ENCODE peak calls at places on chromosomes 2 and 18, in four cellular contexts. One of them, this sample, is unnamed.

GRCh38 chr18:73733376-73733775 is 414.3 kb downstream of the FBXO15 start:
- DNase-seq in HCT116: no peak
- DNase-seq in RWPE1: no peak
- DNase-seq in esophagus squamous epithelium: no peak
- DNase-seq in this sample: no peak

GRCh38 chr18:25350561-25351201 is 1.3 kb downstream of the ZNF521 start:
- DNase-seq in HCT116: no peak
- DNase-seq in RWPE1: no peak
- DNase-seq in esophagus squamous epithelium: no peak
- DNase-seq in this sample: peak

GRCh38 chr2:20635096-20635475 is 15.8 kb downstream of the HS1BP3 start:
- DNase-seq in HCT116: no peak
- DNase-seq in RWPE1: no peak
- DNase-seq in esophagus squamous epithelium: no peak
- DNase-seq in this sample: no peak

GRCh38 chr2:187644991-187645390 is 90.8 kb upstream of the TFPI start:
- DNase-seq in HCT116: no peak
- DNase-seq in RWPE1: no peak
- DNase-seq in esophagus squamous epithelium: no peak
- DNase-seq in this sample: no peak

GRCh38 chr2:43943809-43944452 is 51.9 kb downstream of the LRPPRC start:
- DNase-seq in HCT116: no peak
- DNase-seq in RWPE1: no peak
- DNase-seq in esophagus squamous epithelium: no peak
- DNase-seq in this sample: no peak

GRCh38 chr2:157946919-157947557 is 70.9 kb upstream of the ACVR1 start:
- DNase-seq in HCT116: no peak
- DNase-seq in RWPE1: no peak
- DNase-seq in esophagus squamous epithelium: no peak
- DNase-seq in this sample: no peak

GRCh38 chr2:28620801-28621171 is 124.9 kb downstream of the PLB1 start:
- DNase-seq in HCT116: no peak
- DNase-seq in RWPE1: no peak
- DNase-seq in esophagus squamous epithelium: no peak
- DNase-seq in this sample: no peak

GRCh38 chr18:57337890-57338289 is 14.5 kb upstream of the ST8SIA3 start:
- DNase-seq in HCT116: no peak
- DNase-seq in RWPE1: no peak
- DNase-seq in esophagus squamous epithelium: no peak
- DNase-seq in this sample: no peak

GRCh38 chr18:25594351-25594750 is 242.4 kb upstream of the ZNF521 start:
- DNase-seq in HCT116: no peak
- DNase-seq in RWPE1: no peak
- DNase-seq in esophagus squamous epithelium: no peak
- DNase-seq in this sample: no peak

GRCh38 chr2:16184341-16184890 is 244.1 kb downstream of the MYCN start:
- DNase-seq in HCT116: no peak
- DNase-seq in RWPE1: no peak
- DNase-seq in esophagus squamous epithelium: no peak
- DNase-seq in this sample: no peak

GRCh38 chr2:210252699-210253606 is 27.7 kb upstream of the ACADL start:
- DNase-seq in HCT116: no peak
- DNase-seq in RWPE1: no peak
- DNase-seq in esophagus squamous epithelium: no peak
- DNase-seq in this sample: no peak

GRCh38 chr2:95051636-95052035 is 26.1 kb downstream of the MAL start:
- DNase-seq in HCT116: no peak
- DNase-seq in RWPE1: no peak
- DNase-seq in esophagus squamous epithelium: no peak
- DNase-seq in this sample: no peak

GRCh38 chr18:1846640-1847039 is 724.7 kb downstream of the METTL4 start:
- DNase-seq in HCT116: no peak
- DNase-seq in RWPE1: peak
- DNase-seq in esophagus squamous epithelium: no peak
- DNase-seq in this sample: no peak

GRCh38 chr2:11866358-11867335 is 120.2 kb downstream of the LPIN1 start:
- DNase-seq in HCT116: no peak
- DNase-seq in RWPE1: no peak
- DNase-seq in esophagus squamous epithelium: no peak
- DNase-seq in this sample: no peak

GRCh38 chr2:2107140-2107539 is 223.9 kb downstream of the MYT1L start:
- DNase-seq in HCT116: no peak
- DNase-seq in RWPE1: no peak
- DNase-seq in esophagus squamous epithelium: no peak
- DNase-seq in this sample: no peak

GRCh38 chr2:129782618-129782960 is 196.9 kb upstream of the RAB6C start:
- DNase-seq in HCT116: no peak
- DNase-seq in RWPE1: no peak
- DNase-seq in esophagus squamous epithelium: no peak
- DNase-seq in this sample: no peak

GRCh38 chr2:235021752-235022151 is 69.9 kb downstream of the SH3BP4 start:
- DNase-seq in HCT116: no peak
- DNase-seq in RWPE1: peak
- DNase-seq in esophagus squamous epithelium: no peak
- DNase-seq in this sample: no peak

GRCh38 chr2:110660558-110660957 is 17.3 kb downstream of the BUB1 start:
- DNase-seq in HCT116: no peak
- DNase-seq in RWPE1: no peak
- DNase-seq in esophagus squamous epithelium: no peak
- DNase-seq in this sample: no peak

GRCh38 chr2:227473019-227473461 is 1.1 kb downstream of the AGFG1 start:
- DNase-seq in HCT116: no peak
- DNase-seq in RWPE1: no peak
- DNase-seq in esophagus squamous epithelium: no peak
- DNase-seq in this sample: no peak

GRCh38 chr18:77127769-77128671 is 4.6 kb downstream of the MBP start:
- DNase-seq in HCT116: no peak
- DNase-seq in RWPE1: peak
- DNase-seq in esophagus squamous epithelium: no peak
- DNase-seq in this sample: peak

GRCh38 chr2:15265889-15266288 is 295.2 kb downstream of the NBAS start:
- DNase-seq in HCT116: no peak
- DNase-seq in RWPE1: no peak
- DNase-seq in esophagus squamous epithelium: no peak
- DNase-seq in this sample: no peak

GRCh38 chr2:233349005-233349998 is 5.0 kb upstream of the DGKD start:
- DNase-seq in HCT116: no peak
- DNase-seq in RWPE1: no peak
- DNase-seq in esophagus squamous epithelium: no peak
- DNase-seq in this sample: peak

GRCh38 chr18:53911200-53911599 is 313.3 kb downstream of the MBD2 start:
- DNase-seq in HCT116: no peak
- DNase-seq in RWPE1: no peak
- DNase-seq in esophagus squamous epithelium: no peak
- DNase-seq in this sample: no peak

GRCh38 chr2:46814562-46814961 is 101.0 kb downstream of the MCFD2 start:
- DNase-seq in HCT116: no peak
- DNase-seq in RWPE1: no peak
- DNase-seq in esophagus squamous epithelium: no peak
- DNase-seq in this sample: no peak

DNA sequence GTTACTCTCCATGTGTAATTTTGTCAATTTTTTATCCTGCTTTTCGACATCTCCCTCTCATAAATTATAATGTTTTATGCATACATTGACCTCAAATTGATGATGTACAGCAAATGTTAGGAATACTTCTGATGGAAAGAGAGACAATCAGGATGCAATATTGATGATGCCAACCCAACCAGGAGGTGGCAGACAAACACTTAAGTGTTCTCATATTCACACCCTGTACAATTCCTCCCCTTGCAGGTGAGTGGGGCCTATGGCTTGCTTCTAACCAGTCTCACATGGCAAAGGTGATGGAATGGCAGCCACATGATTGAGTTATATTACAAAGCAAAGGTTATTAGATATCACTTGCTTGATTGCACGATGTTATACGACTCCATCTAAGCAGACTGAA is 594.3 kb upstream of the REG3G start:
- DNase-seq in HCT116: no peak
- DNase-seq in RWPE1: peak
- DNase-seq in esophagus squamous epithelium: no peak
- DNase-seq in this sample: no peak
- TF ChIP-seq CTCF in HCT116: no peak
- TF ChIP-seq CTCF in RWPE1: no peak
- TF ChIP-seq CTCF in esophagus squamous epithelium: no peak
- TF ChIP-seq CTCF in this sample: no peak

GRCh38 chr2:39481611-39482010 is 44.5 kb upstream of the MAP4K3 start:
- DNase-seq in HCT116: no peak
- DNase-seq in RWPE1: peak
- DNase-seq in esophagus squamous epithelium: no peak
- DNase-seq in this sample: no peak
- TF ChIP-seq CTCF in HCT116: no peak
- TF ChIP-seq CTCF in RWPE1: no peak
- TF ChIP-seq CTCF in esophagus squamous epithelium: no peak
- TF ChIP-seq CTCF in this sample: no peak

DNA sequence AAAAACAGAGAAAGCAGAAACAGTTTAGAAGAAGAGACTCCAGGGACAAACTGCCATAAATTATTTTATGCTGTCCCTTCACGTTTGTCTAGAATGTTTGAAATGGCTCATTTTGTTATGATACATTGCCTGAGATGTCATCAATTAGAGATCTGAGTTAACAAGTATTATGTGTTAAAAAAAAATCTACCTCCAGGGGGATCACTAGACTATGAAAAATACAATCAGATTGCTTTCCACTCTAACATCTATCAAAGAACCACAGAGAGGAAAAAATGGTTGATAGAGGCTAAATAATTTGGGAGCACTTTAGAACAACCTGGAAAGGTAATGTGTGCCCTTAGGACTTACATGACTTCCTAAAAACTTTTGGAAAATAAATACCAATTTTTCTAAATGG is 103.8 kb upstream of the CCDC150 start:
- DNase-seq in HCT116: no peak
- DNase-seq in RWPE1: peak
- DNase-seq in esophagus squamous epithelium: no peak
- DNase-seq in this sample: no peak
- TF ChIP-seq CTCF in HCT116: no peak
- TF ChIP-seq CTCF in RWPE1: no peak
- TF ChIP-seq CTCF in esophagus squamous epithelium: no peak
- TF ChIP-seq CTCF in this sample: no peak

GRCh38 chr2:99618579-99619097 is 128.8 kb upstream of the REV1 start:
- DNase-seq in HCT116: no peak
- DNase-seq in RWPE1: no peak
- DNase-seq in esophagus squamous epithelium: no peak
- DNase-seq in this sample: no peak

GRCh38 chr2:99611786-99612185 is 122.0 kb upstream of the REV1 start:
- DNase-seq in HCT116: no peak
- DNase-seq in RWPE1: no peak
- DNase-seq in esophagus squamous epithelium: no peak
- DNase-seq in this sample: no peak

GRCh38 chr2:99617811-99618210 is 128.0 kb upstream of the REV1 start:
- DNase-seq in HCT116: no peak
- DNase-seq in RWPE1: no peak
- DNase-seq in esophagus squamous epithelium: no peak
- DNase-seq in this sample: no peak

GRCh38 chr2:99613992-99614391 is 124.2 kb upstream of the REV1 start:
- DNase-seq in HCT116: no peak
- DNase-seq in RWPE1: no peak
- DNase-seq in esophagus squamous epithelium: no peak
- DNase-seq in this sample: no peak

GRCh38 chr2:99615247-99615771 is 125.5 kb upstream of the REV1 start:
- DNase-seq in HCT116: peak
- DNase-seq in RWPE1: peak
- DNase-seq in esophagus squamous epithelium: no peak
- DNase-seq in this sample: no peak
- TF ChIP-seq CTCF in HCT116: peak
- TF ChIP-seq CTCF in RWPE1: no peak
- TF ChIP-seq CTCF in esophagus squamous epithelium: no peak
- TF ChIP-seq CTCF in this sample: no peak

GRCh38 chr18:35441857-35442595 is 55.7 kb downstream of the INO80C start:
- DNase-seq in HCT116: no peak
- DNase-seq in RWPE1: peak
- DNase-seq in esophagus squamous epithelium: no peak
- DNase-seq in this sample: no peak
- TF ChIP-seq CTCF in HCT116: no peak
- TF ChIP-seq CTCF in RWPE1: no peak
- TF ChIP-seq CTCF in esophagus squamous epithelium: no peak
- TF ChIP-seq CTCF in this sample: no peak

DNA sequence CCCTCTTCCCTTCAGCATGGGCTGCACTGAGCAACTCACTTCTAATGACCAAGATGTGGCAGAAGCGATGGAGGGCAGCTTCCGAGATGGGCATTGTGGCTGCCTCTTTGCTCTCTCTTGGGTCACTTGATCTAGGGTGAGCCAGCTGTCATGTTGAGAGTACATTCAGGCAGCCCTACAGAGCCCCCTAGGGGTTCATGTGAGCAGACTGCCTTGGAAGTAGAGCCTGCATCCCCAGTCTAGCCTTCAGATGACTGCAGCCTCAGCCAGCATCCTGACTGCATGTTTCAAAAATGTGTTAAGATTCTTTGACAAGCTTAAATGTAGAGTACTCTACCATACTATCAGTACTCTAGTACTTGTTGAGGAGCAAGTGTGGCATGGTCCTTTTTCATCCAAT is 143.9 kb downstream of the NCK2 start:
- DNase-seq in HCT116: peak
- DNase-seq in RWPE1: no peak
- DNase-seq in esophagus squamous epithelium: no peak
- DNase-seq in this sample: no peak
- TF ChIP-seq CTCF in HCT116: peak
- TF ChIP-seq CTCF in RWPE1: no peak
- TF ChIP-seq CTCF in esophagus squamous epithelium: no peak
- TF ChIP-seq CTCF in this sample: no peak

GRCh38 chr18:22634464-22634863 is 216.7 kb upstream of the CTAGE1 start:
- DNase-seq in HCT116: no peak
- DNase-seq in RWPE1: no peak
- DNase-seq in esophagus squamous epithelium: no peak
- DNase-seq in this sample: no peak
- TF ChIP-seq CTCF in HCT116: no peak
- TF ChIP-seq CTCF in RWPE1: no peak
- TF ChIP-seq CTCF in esophagus squamous epithelium: no peak
- TF ChIP-seq CTCF in this sample: no peak

GRCh38 chr18:49944681-49945080 is 131.3 kb upstream of the ACAA2 start:
- DNase-seq in HCT116: no peak
- DNase-seq in RWPE1: no peak
- DNase-seq in esophagus squamous epithelium: no peak
- DNase-seq in this sample: no peak
- TF ChIP-seq CTCF in HCT116: no peak
- TF ChIP-seq CTCF in RWPE1: no peak
- TF ChIP-seq CTCF in esophagus squamous epithelium: no peak
- TF ChIP-seq CTCF in this sample: no peak

DNA sequence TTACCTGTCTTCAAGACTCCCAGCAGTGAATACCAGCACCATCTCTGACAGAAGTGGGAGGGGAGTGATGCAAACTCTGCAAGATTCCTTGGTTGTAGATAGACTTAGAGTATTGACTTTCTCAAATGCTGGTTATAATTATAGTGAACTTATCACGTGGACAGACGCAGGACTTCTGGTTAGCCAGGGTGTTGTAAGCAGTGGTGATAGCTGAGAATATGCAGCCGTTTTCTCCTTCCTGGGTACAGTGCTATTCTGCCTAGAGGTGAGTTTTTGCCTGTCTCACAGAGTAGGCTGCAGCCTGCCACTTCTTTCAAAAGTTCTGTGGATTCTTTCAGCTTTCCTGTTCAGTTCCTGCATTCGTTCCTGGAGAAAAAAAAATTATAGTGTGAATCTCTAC is 733 bp upstream of the CXCR2 start:
- DNase-seq in HCT116: no peak
- DNase-seq in RWPE1: no peak
- DNase-seq in esophagus squamous epithelium: no peak
- DNase-seq in this sample: no peak
- TF ChIP-seq CTCF in HCT116: no peak
- TF ChIP-seq CTCF in RWPE1: no peak
- TF ChIP-seq CTCF in esophagus squamous epithelium: no peak
- TF ChIP-seq CTCF in this sample: no peak

This sample was measured in lower leg skin.